ENCODE peak calls at places on chromosomes 1 and 21, in five cellular contexts. J is AG08395; Q is stimulated activated CD4-positive, alpha-beta T cell treated with anti-CD3 and anti-CD28 coated beads, Interleukin-12 subunit alpha, Interleukin-12 subunit beta, amount 100 ng/mL, for 48 hours; E is A549; R is neural crest cell. W is an unnamed sample.

GRCh38 chr1:166840309-166841302 is 1.3 kb downstream of the POGK start:
- DNase-seq in J (no peak), Q (no peak), E (no peak), R (no peak), W (no peak)

GRCh38 chr1:101781437-101781836 is 215.3 kb downstream of the OLFM3 start:
- DNase-seq in J (no peak), Q (no peak), E (no peak), R (no peak), W (no peak)

GRCh38 chr1:59272507-59272906 is 24.4 kb upstream of the FGGY start:
- DNase-seq in J (peak; percentile 49), Q (no peak), E (no peak), R (no peak), W (no peak)

GRCh38 chr1:225451840-225452515 is 24.1 kb upstream of the LBR start:
- DNase-seq in J (no peak), Q (no peak), E (no peak), R (no peak), W (no peak)

GRCh38 chr1:27292111-27292510 is 29.9 kb upstream of the TMEM222 start:
- DNase-seq in J (peak; percentile 58), Q (no peak), E (no peak), R (no peak), W (no peak)

GRCh38 chr1:213242883-213243282 is 191.8 kb downstream of the RPS6KC1 start:
- DNase-seq in J (no peak), Q (no peak), E (no peak), R (no peak), W (no peak)

GRCh38 chr1:37108596-37109188 is 74.4 kb upstream of the GRIK3 start:
- DNase-seq in J (no peak), Q (no peak), E (no peak), R (no peak), W (no peak)

GRCh38 chr1:17673335-17674075 is 81.6 kb upstream of the ACTL8 start:
- DNase-seq in J (peak; percentile 16), Q (no peak), E (no peak), R (no peak), W (no peak)

GRCh38 chr1:85343612-85344255 is 67.3 kb upstream of the BCL10 start:
- DNase-seq in J (peak; percentile 49), Q (no peak), E (no peak), R (no peak), W (no peak)

GRCh38 chr21:28025111-28025510 is 967.6 kb downstream of the LTN1 start:
- DNase-seq in J (no peak), Q (no peak), E (no peak), R (no peak), W (no peak)

GRCh38 chr1:236433819-236434315 is 39.8 kb downstream of the EDARADD start:
- DNase-seq in J (no peak), Q (no peak), E (no peak), R (no peak), W (no peak)

GRCh38 chr1:226588484-226588883 is 39.9 kb downstream of the STUM start:
- DNase-seq in J (no peak), Q (no peak), E (no peak), R (no peak), W (no peak)

GRCh38 chr1:203636306-203636705 is 9.7 kb downstream of the ATP2B4 start:
- DNase-seq in J (no peak), Q (no peak), E (no peak), R (no peak), W (no peak)

GRCh38 chr1:68916227-68916853 is 419.5 kb upstream of the DEPDC1 start:
- DNase-seq in J (peak; percentile 3), Q (no peak), E (no peak), R (no peak), W (no peak)

GRCh38 chr1:5908461-5909375 is 83.5 kb downstream of the NPHP4 start:
- DNase-seq in J (no peak), Q (no peak), E (no peak), R (no peak), W (no peak)

GRCh38 chr1:110477445-110477957 is 26.6 kb downstream of the PROK1 start:
- DNase-seq in J (peak; percentile 30), Q (no peak), E (peak; percentile 50), R (no peak), W (no peak)

GRCh38 chr1:105396001-105396400 is 1646.3 kb downstream of the AMY1C start:
- DNase-seq in J (no peak), Q (no peak), E (no peak), R (no peak), W (no peak)

GRCh38 chr1:21236178-21236577 is 54.1 kb downstream of the ECE1 start:
- DNase-seq in J (no peak), Q (no peak), E (no peak), R (no peak), W (no peak)

GRCh38 chr1:164617607-164618564 is 58.9 kb downstream of the PBX1 start:
- DNase-seq in J (no peak), Q (no peak), E (no peak), R (peak; percentile 17), W (no peak)

GRCh38 chr21:22575165-22575584 is 1577.0 kb downstream of the NCAM2 start:
- DNase-seq in J (no peak), Q (no peak), E (no peak), R (peak; percentile 14), W (no peak)

GRCh38 chr1:162632743-162633326 is 571 bp downstream of the DDR2 start:
- DNase-seq in J (peak; percentile 30), Q (no peak), E (no peak), R (no peak), W (no peak)

GRCh38 chr1:212477014-212477679 is 44.4 kb downstream of the NENF start:
- DNase-seq in J (peak; percentile 89), Q (peak; percentile 82), E (peak; percentile 81), R (peak; percentile 83), W (peak; percentile 48)